ENCODE peak calls at places on chromosomes 12 and 14, in four cellular contexts. P, W, A and K are unnamed samples.

GRCh38 chr14:21924479-21924878 is 250.9 kb upstream of the OR4E1 start:
- DNase-seq in A (no peak), P (peak; percentile 42), W (no peak), K (no peak)

GRCh38 chr12:125083092-125083491 is 17.9 kb downstream of the AACS start:
- DNase-seq in W (no peak), A (no peak), P (no peak), K (no peak)

GRCh38 chr12:103495158-103495782 is 498 bp downstream of the C12orf42 start:
- DNase-seq in A (peak; percentile 28), P (peak; percentile 47), W (peak; percentile 33), K (peak; percentile 19)

GRCh38 chr12:25590021-25590721 is 37.1 kb upstream of the LMNTD1 start:
- DNase-seq in P (peak; percentile 47), W (no peak), A (no peak), K (no peak)

GRCh38 chr12:18153826-18154225 is 63.8 kb upstream of the RERGL start:
- DNase-seq in W (no peak), A (no peak), P (no peak), K (no peak)

GRCh38 chr14:97368900-97369564 is 571.9 kb downstream of the VRK1 start:
- DNase-seq in W (no peak), P (no peak), A (no peak), K (no peak)

GRCh38 chr12:58537278-58537677 is 383.0 kb downstream of the LRIG3 start:
- DNase-seq in P (no peak), W (peak; percentile 18), A (no peak), K (peak; percentile 21)

GRCh38 chr12:14834502-14834901 is 8.8 kb downstream of the ART4 start:
- DNase-seq in W (no peak), A (no peak), P (no peak), K (no peak)

GRCh38 chr12:51850933-51851244 is 2.4 kb upstream of the FIGNL2 start:
- DNase-seq in W (no peak), A (no peak), P (no peak), K (no peak)

GRCh38 chr12:94670885-94671284 is 20.5 kb upstream of the TMCC3 start:
- DNase-seq in W (no peak), A (no peak), P (no peak), K (no peak)

GRCh38 chr14:21825147-21825743 is 151.6 kb upstream of the OR4E1 start:
- DNase-seq in P (peak; percentile 31), W (no peak), A (no peak), K (no peak)

GRCh38 chr12:7797698-7798398 is 8.6 kb downstream of the NANOG start:
- DNase-seq in P (no peak), W (no peak), A (no peak), K (peak; percentile 32)

GRCh38 chr12:99772274-99772673 is 124.7 kb downstream of the GARIN6 start:
- DNase-seq in P (no peak), W (no peak), A (no peak), K (no peak)

GRCh38 chr14:77543240-77543551 is 44.6 kb upstream of the ISM2 start:
- DNase-seq in A (no peak), P (no peak), W (no peak), K (no peak)

GRCh38 chr14:80344208-80344607 is 132.9 kb upstream of the DIO2 start:
- DNase-seq in P (no peak), A (no peak), W (no peak), K (no peak)